ENCODE peak calls at places on chromosomes 2 and 18, in five cellular contexts. One of them, this sample, is unnamed.

GRCh38 chr2:69253893-69254292 is 133.1 kb downstream of the GFPT1 start:
- DNase-seq in H54: peak; percentile 55
- DNase-seq in adrenal gland: peak; percentile 84
- DNase-seq in tibial nerve: no peak
- DNase-seq in esophagus squamous epithelium: no peak
- DNase-seq in this sample: no peak

GRCh38 chr18:24734058-24734457 is 273.6 kb downstream of the HRH4 start:
- DNase-seq in H54: no peak
- DNase-seq in adrenal gland: no peak
- DNase-seq in tibial nerve: no peak
- DNase-seq in esophagus squamous epithelium: no peak
- DNase-seq in this sample: peak; percentile 16

GRCh38 chr18:29003194-29003593 is 826.3 kb upstream of the CDH2 start:
- DNase-seq in H54: no peak
- DNase-seq in adrenal gland: no peak
- DNase-seq in tibial nerve: no peak
- DNase-seq in esophagus squamous epithelium: no peak
- DNase-seq in this sample: no peak

GRCh38 chr2:46179037-46179621 is 118.1 kb upstream of the EPAS1 start:
- DNase-seq in H54: no peak
- DNase-seq in adrenal gland: peak; percentile 59
- DNase-seq in tibial nerve: peak; percentile 42
- DNase-seq in esophagus squamous epithelium: no peak
- DNase-seq in this sample: peak; percentile 18

GRCh38 chr2:138421315-138421970 is 80.1 kb upstream of the SPOPL start:
- DNase-seq in H54: no peak
- DNase-seq in adrenal gland: no peak
- DNase-seq in tibial nerve: no peak
- DNase-seq in esophagus squamous epithelium: no peak
- DNase-seq in this sample: no peak

GRCh38 chr2:109703076-109703475 is 88.9 kb downstream of the SOWAHC start:
- DNase-seq in H54: no peak
- DNase-seq in adrenal gland: no peak
- DNase-seq in tibial nerve: no peak
- DNase-seq in esophagus squamous epithelium: no peak
- DNase-seq in this sample: no peak

GRCh38 chr18:55406374-55407045 is 181.5 kb downstream of the TCF4 start:
- DNase-seq in H54: no peak
- DNase-seq in adrenal gland: no peak
- DNase-seq in tibial nerve: no peak
- DNase-seq in esophagus squamous epithelium: no peak
- DNase-seq in this sample: no peak

GRCh38 chr18:30971338-30971956 is 71.1 kb downstream of the DSC3 start:
- DNase-seq in H54: no peak
- DNase-seq in adrenal gland: no peak
- DNase-seq in tibial nerve: no peak
- DNase-seq in esophagus squamous epithelium: no peak
- DNase-seq in this sample: peak; percentile 67

GRCh38 chr2:190965580-190966222 is 48.3 kb downstream of the STAT1 start:
- DNase-seq in H54: no peak
- DNase-seq in adrenal gland: no peak
- DNase-seq in tibial nerve: no peak
- DNase-seq in esophagus squamous epithelium: no peak
- DNase-seq in this sample: no peak

GRCh38 chr18:48605408-48605845 is 66.6 kb downstream of the CTIF start:
- DNase-seq in H54: no peak
- DNase-seq in adrenal gland: no peak
- DNase-seq in tibial nerve: no peak
- DNase-seq in esophagus squamous epithelium: no peak
- DNase-seq in this sample: peak; percentile 83

GRCh38 chr2:44766220-44766619 is 175.3 kb upstream of the SIX3 start:
- DNase-seq in H54: no peak
- DNase-seq in adrenal gland: no peak
- DNase-seq in tibial nerve: no peak
- DNase-seq in esophagus squamous epithelium: no peak
- DNase-seq in this sample: no peak

GRCh38 chr2:38417745-38418689 is 40.9 kb upstream of the ATL2 start:
- DNase-seq in H54: no peak
- DNase-seq in adrenal gland: no peak
- DNase-seq in tibial nerve: no peak
- DNase-seq in esophagus squamous epithelium: no peak
- DNase-seq in this sample: no peak

GRCh38 chr2:100257939-100258338 is 64.4 kb downstream of the LONRF2 start:
- DNase-seq in H54: peak; percentile 35
- DNase-seq in adrenal gland: peak; percentile 40
- DNase-seq in tibial nerve: no peak
- DNase-seq in esophagus squamous epithelium: no peak
- DNase-seq in this sample: no peak

GRCh38 chr2:187917535-187917934 is 363.3 kb upstream of the TFPI start:
- DNase-seq in H54: no peak
- DNase-seq in adrenal gland: no peak
- DNase-seq in tibial nerve: no peak
- DNase-seq in esophagus squamous epithelium: no peak
- DNase-seq in this sample: no peak

GRCh38 chr2:113132622-113133021 is 5.2 kb downstream of the IL1RN start:
- DNase-seq in H54: no peak
- DNase-seq in adrenal gland: no peak
- DNase-seq in tibial nerve: no peak
- DNase-seq in esophagus squamous epithelium: no peak
- DNase-seq in this sample: no peak

GRCh38 chr2:199458017-199458805 is 472 bp upstream of the SATB2 start:
- DNase-seq in H54: no peak
- DNase-seq in adrenal gland: peak; percentile 42
- DNase-seq in tibial nerve: no peak
- DNase-seq in esophagus squamous epithelium: no peak
- DNase-seq in this sample: peak; percentile 42

GRCh38 chr2:111994042-111994441 is 61.0 kb upstream of the TMEM87B start:
- DNase-seq in H54: no peak
- DNase-seq in adrenal gland: no peak
- DNase-seq in tibial nerve: no peak
- DNase-seq in esophagus squamous epithelium: no peak
- DNase-seq in this sample: no peak

GRCh38 chr18:68757121-68757520 is 40.8 kb upstream of the CCDC102B start:
- DNase-seq in H54: no peak
- DNase-seq in adrenal gland: no peak
- DNase-seq in tibial nerve: no peak
- DNase-seq in esophagus squamous epithelium: no peak
- DNase-seq in this sample: no peak

DNA sequence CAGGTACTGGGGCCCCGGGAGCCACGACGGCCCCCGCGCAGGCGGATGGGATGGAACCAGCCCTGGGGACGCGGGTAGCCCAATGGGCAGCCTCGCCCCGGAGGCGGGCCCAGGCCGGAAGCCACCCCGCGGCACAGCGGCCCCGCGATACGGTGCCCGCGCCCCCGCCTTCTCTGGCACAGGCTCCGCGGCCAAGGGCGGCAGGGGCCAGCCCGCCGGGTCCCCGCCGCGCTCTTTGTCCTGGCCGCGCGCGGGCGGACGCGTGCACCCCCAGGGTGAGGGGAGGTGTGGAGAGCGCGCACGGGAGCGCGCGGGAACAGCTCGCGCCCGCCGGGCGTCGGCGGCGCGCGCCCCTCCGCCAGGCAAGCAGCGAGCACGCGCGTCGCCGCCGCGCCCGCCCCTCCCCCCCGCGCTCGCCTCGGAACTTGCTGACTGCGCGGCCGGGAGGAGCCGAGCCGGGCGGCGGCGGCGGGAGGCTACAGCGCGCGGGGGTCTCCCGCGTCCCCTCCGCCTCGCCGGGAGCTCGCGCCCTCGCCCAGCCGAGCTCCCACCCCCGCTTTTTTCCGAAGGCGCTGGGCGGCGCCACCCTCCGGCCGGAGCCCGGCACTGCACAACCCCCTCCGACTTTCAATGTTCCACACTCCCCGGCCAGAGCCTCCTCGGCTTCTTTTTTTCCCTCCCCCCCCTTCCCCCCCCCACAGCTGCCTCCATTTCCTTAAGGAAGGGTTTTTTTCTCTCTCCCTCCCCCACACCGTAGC is at the start of gene UBE2E3:
- DNase-seq in H54: peak; percentile 82
- DNase-seq in adrenal gland: peak; percentile 85
- DNase-seq in tibial nerve: peak; percentile 59
- DNase-seq in esophagus squamous epithelium: peak; percentile 24
- DNase-seq in this sample: peak; percentile 95
- TF ChIP-seq POLR2A in H54: peak; percentile 37
- TF ChIP-seq POLR2A in adrenal gland: peak; percentile 77
- TF ChIP-seq POLR2A in tibial nerve: peak; percentile 9
- TF ChIP-seq POLR2A in esophagus squamous epithelium: no peak
- TF ChIP-seq POLR2A in this sample: peak; percentile 81

DNA sequence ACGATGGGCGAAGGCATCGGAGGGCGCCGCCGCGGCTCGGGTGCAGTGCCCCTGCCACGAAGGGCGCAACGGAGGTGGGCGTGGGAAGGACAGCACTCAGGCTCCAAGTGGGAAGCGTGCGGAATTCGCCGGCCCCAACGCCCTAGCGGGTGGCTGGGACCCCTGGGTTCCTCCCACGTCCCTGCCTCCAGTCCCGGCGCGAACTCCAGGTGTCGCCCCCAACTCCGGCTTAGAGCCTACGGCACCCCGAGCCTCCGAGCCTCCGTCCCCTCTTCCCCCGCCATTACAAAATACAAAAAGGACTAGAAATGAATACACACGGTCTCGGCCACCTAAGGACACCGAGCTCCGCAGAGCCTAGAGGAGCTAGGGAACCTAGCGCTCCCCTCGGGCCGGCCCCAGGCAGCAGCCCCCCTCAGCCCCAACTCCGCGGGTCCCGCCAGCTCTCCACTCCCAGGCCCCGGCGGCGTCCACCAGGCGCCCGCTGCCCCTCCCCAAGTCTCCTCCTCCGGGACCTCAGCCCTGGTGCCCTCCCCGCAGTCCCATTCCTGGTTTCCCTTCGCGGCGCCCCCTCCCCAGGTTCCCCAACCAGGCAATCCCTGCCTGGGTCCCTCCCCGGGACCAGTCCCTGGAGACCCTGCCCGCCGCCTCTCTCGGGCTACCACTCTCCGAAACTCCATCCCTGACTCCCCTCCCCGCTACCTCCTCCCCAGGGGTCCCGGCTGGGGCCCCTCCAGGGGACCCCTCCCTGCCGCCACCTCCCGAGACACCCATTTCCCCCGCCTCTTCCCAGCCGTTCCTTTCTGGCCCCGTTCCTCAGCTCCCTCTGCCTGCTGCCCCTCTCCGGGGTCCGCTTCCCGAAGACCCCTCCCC is 1.0 kb downstream of the CYP27C1 start:
- DNase-seq in H54: no peak
- DNase-seq in adrenal gland: no peak
- DNase-seq in tibial nerve: no peak
- DNase-seq in esophagus squamous epithelium: no peak
- DNase-seq in this sample: no peak
- TF ChIP-seq POLR2A in H54: peak; percentile 29
- TF ChIP-seq POLR2A in adrenal gland: no peak
- TF ChIP-seq POLR2A in tibial nerve: no peak
- TF ChIP-seq POLR2A in esophagus squamous epithelium: no peak
- TF ChIP-seq POLR2A in this sample: no peak

DNA sequence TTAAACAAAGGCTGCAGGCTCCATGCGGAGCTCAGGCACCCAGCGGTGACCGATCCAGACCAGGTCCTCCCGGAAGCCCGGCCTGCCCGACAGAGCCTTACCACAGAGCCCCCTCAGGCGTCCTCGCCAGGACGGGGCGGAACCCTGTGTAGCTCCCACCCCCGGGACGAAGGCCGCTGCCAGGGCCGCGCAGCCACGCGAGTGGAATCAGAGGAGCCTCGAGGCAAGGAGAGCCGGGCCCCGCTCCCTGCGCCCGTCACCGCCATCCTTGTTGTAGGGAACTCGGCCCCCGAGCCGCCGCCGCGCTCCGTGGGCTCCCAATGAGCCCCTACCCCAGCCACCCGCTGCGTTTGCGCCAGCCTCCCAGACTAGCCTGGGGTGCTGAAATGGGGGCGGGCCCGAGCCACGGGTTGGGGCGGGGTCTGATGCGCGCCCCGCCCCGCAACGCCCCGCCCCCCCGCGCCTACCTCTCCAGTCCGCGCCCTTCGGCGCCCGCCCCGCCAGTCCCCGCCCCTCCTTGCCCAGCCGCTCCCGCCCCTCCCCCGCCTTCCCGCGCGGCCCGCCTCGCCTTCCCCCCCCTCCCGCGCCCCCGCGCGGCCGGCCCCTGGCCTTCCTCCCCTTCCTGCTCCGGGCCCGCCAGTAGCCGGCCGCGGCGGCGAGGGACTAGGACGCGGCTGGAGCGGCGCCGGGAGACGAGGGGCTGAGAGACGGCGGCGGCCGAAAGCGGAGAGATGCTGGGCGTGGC is at the start of gene LIMS1:
- DNase-seq in H54: peak; percentile 78
- DNase-seq in adrenal gland: peak; percentile 95
- DNase-seq in tibial nerve: peak; percentile 85
- DNase-seq in esophagus squamous epithelium: peak; percentile 64
- DNase-seq in this sample: peak; percentile 91
- TF ChIP-seq POLR2A in H54: peak; percentile 89
- TF ChIP-seq POLR2A in adrenal gland: peak; percentile 90
- TF ChIP-seq POLR2A in tibial nerve: peak; percentile 87
- TF ChIP-seq POLR2A in esophagus squamous epithelium: no peak
- TF ChIP-seq POLR2A in this sample: peak; percentile 81

GRCh38 chr2:156434461-156435291 is 1.5 kb upstream of the GPD2 start:
- DNase-seq in H54: no peak
- DNase-seq in adrenal gland: peak; percentile 14
- DNase-seq in tibial nerve: no peak
- DNase-seq in esophagus squamous epithelium: no peak
- DNase-seq in this sample: no peak

GRCh38 chr2:156436477-156437085 is 402 bp downstream of the GPD2 start:
- DNase-seq in H54: peak; percentile 33
- DNase-seq in adrenal gland: peak; percentile 29
- DNase-seq in tibial nerve: no peak
- DNase-seq in esophagus squamous epithelium: no peak
- DNase-seq in this sample: peak; percentile 82

GRCh38 chr2:156437272-156437671 is 1.1 kb downstream of the GPD2 start:
- DNase-seq in H54: no peak
- DNase-seq in adrenal gland: peak; percentile 32
- DNase-seq in tibial nerve: peak; percentile 34
- DNase-seq in esophagus squamous epithelium: no peak
- DNase-seq in this sample: peak; percentile 53

GRCh38 chr2:156435392-156435724 is 821 bp upstream of the GPD2 start:
- DNase-seq in H54: no peak
- DNase-seq in adrenal gland: no peak
- DNase-seq in tibial nerve: peak; percentile 17
- DNase-seq in esophagus squamous epithelium: no peak
- DNase-seq in this sample: no peak

DNA sequence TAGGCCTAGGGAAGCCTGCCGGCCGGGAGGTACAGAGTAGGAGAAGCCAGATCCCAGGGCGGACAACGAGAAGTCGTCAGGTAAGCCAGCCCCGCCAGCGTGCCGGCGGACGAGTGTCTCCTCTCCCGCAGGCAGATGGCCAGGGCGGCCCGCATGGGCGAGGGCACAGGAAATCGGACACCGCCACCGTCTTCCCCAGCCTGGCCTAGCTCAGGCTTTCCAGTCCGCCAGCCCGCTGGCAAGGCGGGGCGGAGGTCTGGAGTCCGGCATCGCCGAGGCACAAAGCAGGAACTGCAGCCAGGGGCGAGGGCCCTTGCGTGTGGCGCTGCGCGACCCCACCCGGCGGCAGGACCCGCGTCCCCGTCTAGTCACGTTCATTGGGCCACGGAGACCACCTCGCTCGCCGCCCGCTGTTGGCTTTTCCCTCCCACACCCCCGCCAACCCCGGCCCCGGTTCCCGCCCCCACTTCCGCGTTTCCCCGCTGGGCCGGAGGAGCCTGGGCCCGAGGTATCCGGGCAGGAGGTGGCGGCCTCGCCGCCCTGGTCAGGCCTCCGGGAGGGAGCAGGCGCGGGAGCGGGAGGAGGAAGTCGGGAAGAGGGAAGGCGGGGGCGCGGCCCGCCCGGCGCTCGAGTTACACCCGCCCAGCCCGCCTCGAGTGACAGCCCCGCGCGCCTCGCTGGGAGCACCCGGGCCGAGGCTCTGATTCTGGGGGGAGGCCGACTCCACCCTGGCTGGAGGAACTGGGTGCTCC is at the start of gene GPD2:
- DNase-seq in H54: peak; percentile 87
- DNase-seq in adrenal gland: peak; percentile 95
- DNase-seq in tibial nerve: peak; percentile 88
- DNase-seq in esophagus squamous epithelium: peak; percentile 21
- DNase-seq in this sample: peak; percentile 88
- TF ChIP-seq POLR2A in H54: peak; percentile 69
- TF ChIP-seq POLR2A in adrenal gland: peak; percentile 68
- TF ChIP-seq POLR2A in tibial nerve: peak; percentile 70
- TF ChIP-seq POLR2A in esophagus squamous epithelium: no peak
- TF ChIP-seq POLR2A in this sample: peak; percentile 52

This sample was measured in erythroblast.